ENCODE peak calls at places on chromosomes 11 and 22, in nine cellular contexts. One of them, this sample, is unnamed.

GRCh38 chr11:2095542-2095941 is 43.6 kb downstream of the IGF2 start:
- DNase-seq in stimulated activated CD4-positive, alpha-beta T cell treated with anti-CD3 and anti-CD28 coated beads, Interleukin-2, amount 100 ng/mL, for 48 hours: no peak
- DNase-seq in H9: no peak
- DNase-seq in NCI-H1092: no peak
- DNase-seq in nucleus accumbens: no peak
- DNase-seq in H7: no peak
- DNase-seq in KBM-7: no peak
- DNase-seq in SK-MEL-5: no peak
- DNase-seq in hepatocyte: no peak
- DNase-seq in this sample: peak; percentile 43

GRCh38 chr11:129785383-129786111 is 30.1 kb upstream of the TMEM45B start:
- DNase-seq in stimulated activated CD4-positive, alpha-beta T cell treated with anti-CD3 and anti-CD28 coated beads, Interleukin-2, amount 100 ng/mL, for 48 hours: no peak
- DNase-seq in H9: no peak
- DNase-seq in NCI-H1092: peak; percentile 1
- DNase-seq in nucleus accumbens: no peak
- DNase-seq in H7: peak; percentile 19
- DNase-seq in KBM-7: peak; percentile 64
- DNase-seq in SK-MEL-5: peak; percentile 9
- DNase-seq in hepatocyte: no peak
- DNase-seq in this sample: no peak

GRCh38 chr22:37547249-37547741 is 13.0 kb upstream of the CDC42EP1 start:
- DNase-seq in stimulated activated CD4-positive, alpha-beta T cell treated with anti-CD3 and anti-CD28 coated beads, Interleukin-2, amount 100 ng/mL, for 48 hours: no peak
- DNase-seq in H9: no peak
- DNase-seq in NCI-H1092: no peak
- DNase-seq in nucleus accumbens: no peak
- DNase-seq in H7: no peak
- DNase-seq in KBM-7: no peak
- DNase-seq in SK-MEL-5: no peak
- DNase-seq in hepatocyte: no peak
- DNase-seq in this sample: no peak

GRCh38 chr22:44407404-44408226 is 90.4 kb downstream of the RTL6 start:
- DNase-seq in stimulated activated CD4-positive, alpha-beta T cell treated with anti-CD3 and anti-CD28 coated beads, Interleukin-2, amount 100 ng/mL, for 48 hours: no peak
- DNase-seq in H9: peak; percentile 18
- DNase-seq in NCI-H1092: no peak
- DNase-seq in nucleus accumbens: no peak
- DNase-seq in H7: peak; percentile 30
- DNase-seq in KBM-7: no peak
- DNase-seq in SK-MEL-5: no peak
- DNase-seq in hepatocyte: no peak
- DNase-seq in this sample: peak; percentile 55

GRCh38 chr11:66333896-66334604 is 2.2 kb downstream of the RIN1 start:
- DNase-seq in stimulated activated CD4-positive, alpha-beta T cell treated with anti-CD3 and anti-CD28 coated beads, Interleukin-2, amount 100 ng/mL, for 48 hours: no peak
- DNase-seq in H9: no peak
- DNase-seq in NCI-H1092: no peak
- DNase-seq in nucleus accumbens: no peak
- DNase-seq in H7: peak; percentile 67
- DNase-seq in KBM-7: no peak
- DNase-seq in SK-MEL-5: no peak
- DNase-seq in hepatocyte: no peak
- DNase-seq in this sample: no peak

GRCh38 chr11:134026655-134027343 is 42.1 kb upstream of the JAM3 start:
- DNase-seq in stimulated activated CD4-positive, alpha-beta T cell treated with anti-CD3 and anti-CD28 coated beads, Interleukin-2, amount 100 ng/mL, for 48 hours: no peak
- DNase-seq in H9: peak; percentile 76
- DNase-seq in NCI-H1092: peak; percentile 79
- DNase-seq in nucleus accumbens: peak; percentile 38
- DNase-seq in H7: peak; percentile 85
- DNase-seq in KBM-7: no peak
- DNase-seq in SK-MEL-5: no peak
- DNase-seq in hepatocyte: no peak
- DNase-seq in this sample: no peak

GRCh38 chr22:37905534-37906363 is at the start of gene MICALL1:
- DNase-seq in stimulated activated CD4-positive, alpha-beta T cell treated with anti-CD3 and anti-CD28 coated beads, Interleukin-2, amount 100 ng/mL, for 48 hours: peak; percentile 62
- DNase-seq in H9: peak; percentile 59
- DNase-seq in NCI-H1092: no peak
- DNase-seq in nucleus accumbens: peak; percentile 40
- DNase-seq in H7: peak; percentile 98
- DNase-seq in KBM-7: peak; percentile 68
- DNase-seq in SK-MEL-5: peak; percentile 79
- DNase-seq in hepatocyte: peak; percentile 93
- DNase-seq in this sample: peak; percentile 88

GRCh38 chr11:77729063-77729462 is 91.5 kb downstream of the RSF1 start:
- DNase-seq in stimulated activated CD4-positive, alpha-beta T cell treated with anti-CD3 and anti-CD28 coated beads, Interleukin-2, amount 100 ng/mL, for 48 hours: no peak
- DNase-seq in H9: no peak
- DNase-seq in NCI-H1092: no peak
- DNase-seq in nucleus accumbens: no peak
- DNase-seq in H7: no peak
- DNase-seq in KBM-7: no peak
- DNase-seq in SK-MEL-5: no peak
- DNase-seq in hepatocyte: no peak
- DNase-seq in this sample: no peak

GRCh38 chr11:72851726-72852125 is 37.5 kb downstream of the ATG16L2 start:
- DNase-seq in stimulated activated CD4-positive, alpha-beta T cell treated with anti-CD3 and anti-CD28 coated beads, Interleukin-2, amount 100 ng/mL, for 48 hours: no peak
- DNase-seq in H9: no peak
- DNase-seq in NCI-H1092: no peak
- DNase-seq in nucleus accumbens: no peak
- DNase-seq in H7: no peak
- DNase-seq in KBM-7: no peak
- DNase-seq in SK-MEL-5: no peak
- DNase-seq in hepatocyte: no peak
- DNase-seq in this sample: no peak

GRCh38 chr22:35417606-35418005 is 17.7 kb downstream of the MCM5 start:
- DNase-seq in stimulated activated CD4-positive, alpha-beta T cell treated with anti-CD3 and anti-CD28 coated beads, Interleukin-2, amount 100 ng/mL, for 48 hours: no peak
- DNase-seq in H9: no peak
- DNase-seq in NCI-H1092: no peak
- DNase-seq in nucleus accumbens: no peak
- DNase-seq in H7: no peak
- DNase-seq in KBM-7: no peak
- DNase-seq in SK-MEL-5: no peak
- DNase-seq in hepatocyte: no peak
- DNase-seq in this sample: no peak

GRCh38 chr22:47549741-47550340 is 787.4 kb downstream of the TBC1D22A start:
- DNase-seq in stimulated activated CD4-positive, alpha-beta T cell treated with anti-CD3 and anti-CD28 coated beads, Interleukin-2, amount 100 ng/mL, for 48 hours: no peak
- DNase-seq in H9: no peak
- DNase-seq in NCI-H1092: no peak
- DNase-seq in nucleus accumbens: no peak
- DNase-seq in H7: no peak
- DNase-seq in KBM-7: no peak
- DNase-seq in SK-MEL-5: no peak
- DNase-seq in hepatocyte: no peak
- DNase-seq in this sample: peak; percentile 55

GRCh38 chr11:28835790-28836189 is 727.6 kb downstream of the METTL15 start:
- DNase-seq in stimulated activated CD4-positive, alpha-beta T cell treated with anti-CD3 and anti-CD28 coated beads, Interleukin-2, amount 100 ng/mL, for 48 hours: no peak
- DNase-seq in H9: no peak
- DNase-seq in NCI-H1092: no peak
- DNase-seq in nucleus accumbens: no peak
- DNase-seq in H7: no peak
- DNase-seq in KBM-7: no peak
- DNase-seq in SK-MEL-5: no peak
- DNase-seq in hepatocyte: peak; percentile 16
- DNase-seq in this sample: no peak

GRCh38 chr11:6402061-6402470 is 11.8 kb downstream of the SMPD1 start:
- DNase-seq in stimulated activated CD4-positive, alpha-beta T cell treated with anti-CD3 and anti-CD28 coated beads, Interleukin-2, amount 100 ng/mL, for 48 hours: no peak
- DNase-seq in H9: no peak
- DNase-seq in NCI-H1092: no peak
- DNase-seq in nucleus accumbens: no peak
- DNase-seq in H7: no peak
- DNase-seq in KBM-7: no peak
- DNase-seq in SK-MEL-5: no peak
- DNase-seq in hepatocyte: no peak
- DNase-seq in this sample: no peak

GRCh38 chr11:130964393-130964792 is 48.1 kb upstream of the SNX19 start:
- DNase-seq in stimulated activated CD4-positive, alpha-beta T cell treated with anti-CD3 and anti-CD28 coated beads, Interleukin-2, amount 100 ng/mL, for 48 hours: no peak
- DNase-seq in H9: no peak
- DNase-seq in NCI-H1092: no peak
- DNase-seq in nucleus accumbens: no peak
- DNase-seq in H7: no peak
- DNase-seq in KBM-7: no peak
- DNase-seq in SK-MEL-5: peak; percentile 31
- DNase-seq in hepatocyte: no peak
- DNase-seq in this sample: no peak

GRCh38 chr22:28950567-28951411 is 67.4 kb downstream of the ZNRF3 start:
- DNase-seq in stimulated activated CD4-positive, alpha-beta T cell treated with anti-CD3 and anti-CD28 coated beads, Interleukin-2, amount 100 ng/mL, for 48 hours: no peak
- DNase-seq in H9: no peak
- DNase-seq in NCI-H1092: peak; percentile 76
- DNase-seq in nucleus accumbens: no peak
- DNase-seq in H7: no peak
- DNase-seq in KBM-7: no peak
- DNase-seq in SK-MEL-5: no peak
- DNase-seq in hepatocyte: no peak
- DNase-seq in this sample: no peak

GRCh38 chr11:360326-361280 is 8.7 kb upstream of the B4GALNT4 start:
- DNase-seq in stimulated activated CD4-positive, alpha-beta T cell treated with anti-CD3 and anti-CD28 coated beads, Interleukin-2, amount 100 ng/mL, for 48 hours: no peak
- DNase-seq in H9: peak; percentile 40
- DNase-seq in NCI-H1092: no peak
- DNase-seq in nucleus accumbens: no peak
- DNase-seq in H7: peak; percentile 22
- DNase-seq in KBM-7: no peak
- DNase-seq in SK-MEL-5: no peak
- DNase-seq in hepatocyte: no peak
- DNase-seq in this sample: peak; percentile 59

GRCh38 chr22:48376428-48376827 is 1451.2 kb downstream of the BRD1 start:
- DNase-seq in stimulated activated CD4-positive, alpha-beta T cell treated with anti-CD3 and anti-CD28 coated beads, Interleukin-2, amount 100 ng/mL, for 48 hours: no peak
- DNase-seq in H9: no peak
- DNase-seq in NCI-H1092: no peak
- DNase-seq in nucleus accumbens: no peak
- DNase-seq in H7: peak; percentile 76
- DNase-seq in KBM-7: no peak
- DNase-seq in SK-MEL-5: no peak
- DNase-seq in hepatocyte: no peak
- DNase-seq in this sample: peak; percentile 13

GRCh38 chr11:2290351-2290841 is 11.3 kb downstream of the C11orf21 start:
- DNase-seq in stimulated activated CD4-positive, alpha-beta T cell treated with anti-CD3 and anti-CD28 coated beads, Interleukin-2, amount 100 ng/mL, for 48 hours: no peak
- DNase-seq in H9: peak; percentile 21
- DNase-seq in NCI-H1092: peak; percentile 65
- DNase-seq in nucleus accumbens: no peak
- DNase-seq in H7: peak; percentile 49
- DNase-seq in KBM-7: no peak
- DNase-seq in SK-MEL-5: no peak
- DNase-seq in hepatocyte: no peak
- DNase-seq in this sample: no peak

GRCh38 chr11:1196516-1197391 is 26.1 kb upstream of the MUC5B start:
- DNase-seq in stimulated activated CD4-positive, alpha-beta T cell treated with anti-CD3 and anti-CD28 coated beads, Interleukin-2, amount 100 ng/mL, for 48 hours: no peak
- DNase-seq in H9: peak; percentile 20
- DNase-seq in NCI-H1092: no peak
- DNase-seq in nucleus accumbens: no peak
- DNase-seq in H7: peak; percentile 49
- DNase-seq in KBM-7: no peak
- DNase-seq in SK-MEL-5: no peak
- DNase-seq in hepatocyte: no peak
- DNase-seq in this sample: peak; percentile 53

GRCh38 chr11:43818220-43818619 is 62.4 kb upstream of the ALKBH3 start:
- DNase-seq in stimulated activated CD4-positive, alpha-beta T cell treated with anti-CD3 and anti-CD28 coated beads, Interleukin-2, amount 100 ng/mL, for 48 hours: no peak
- DNase-seq in H9: no peak
- DNase-seq in NCI-H1092: no peak
- DNase-seq in nucleus accumbens: no peak
- DNase-seq in H7: no peak
- DNase-seq in KBM-7: no peak
- DNase-seq in SK-MEL-5: no peak
- DNase-seq in hepatocyte: no peak
- DNase-seq in this sample: no peak

GRCh38 chr11:15106201-15106965 is 8.3 kb upstream of the INSC start:
- DNase-seq in stimulated activated CD4-positive, alpha-beta T cell treated with anti-CD3 and anti-CD28 coated beads, Interleukin-2, amount 100 ng/mL, for 48 hours: no peak
- DNase-seq in H9: no peak
- DNase-seq in NCI-H1092: no peak
- DNase-seq in nucleus accumbens: no peak
- DNase-seq in H7: no peak
- DNase-seq in KBM-7: no peak
- DNase-seq in SK-MEL-5: no peak
- DNase-seq in hepatocyte: peak; percentile 21
- DNase-seq in this sample: no peak

GRCh38 chr11:10438451-10438850 is 16.6 kb upstream of the AMPD3 start:
- DNase-seq in stimulated activated CD4-positive, alpha-beta T cell treated with anti-CD3 and anti-CD28 coated beads, Interleukin-2, amount 100 ng/mL, for 48 hours: no peak
- DNase-seq in H9: no peak
- DNase-seq in NCI-H1092: no peak
- DNase-seq in nucleus accumbens: no peak
- DNase-seq in H7: no peak
- DNase-seq in KBM-7: no peak
- DNase-seq in SK-MEL-5: no peak
- DNase-seq in hepatocyte: no peak
- DNase-seq in this sample: no peak

GRCh38 chr11:99069831-99070444 is 49.2 kb downstream of the CNTN5 start:
- DNase-seq in stimulated activated CD4-positive, alpha-beta T cell treated with anti-CD3 and anti-CD28 coated beads, Interleukin-2, amount 100 ng/mL, for 48 hours: no peak
- DNase-seq in H9: peak; percentile 67
- DNase-seq in NCI-H1092: peak; percentile 15
- DNase-seq in nucleus accumbens: no peak
- DNase-seq in H7: peak; percentile 2
- DNase-seq in KBM-7: peak; percentile 22
- DNase-seq in SK-MEL-5: peak; percentile 48
- DNase-seq in hepatocyte: peak; percentile 49
- DNase-seq in this sample: no peak

GRCh38 chr11:118342503-118343161 is at the start of gene CD3D:
- DNase-seq in stimulated activated CD4-positive, alpha-beta T cell treated with anti-CD3 and anti-CD28 coated beads, Interleukin-2, amount 100 ng/mL, for 48 hours: peak; percentile 51
- DNase-seq in H9: no peak
- DNase-seq in NCI-H1092: no peak
- DNase-seq in nucleus accumbens: no peak
- DNase-seq in H7: no peak
- DNase-seq in KBM-7: peak; percentile 78
- DNase-seq in SK-MEL-5: no peak
- DNase-seq in hepatocyte: no peak
- DNase-seq in this sample: peak; percentile 89

GRCh38 chr11:15101072-15101701 is 13.5 kb upstream of the INSC start:
- DNase-seq in stimulated activated CD4-positive, alpha-beta T cell treated with anti-CD3 and anti-CD28 coated beads, Interleukin-2, amount 100 ng/mL, for 48 hours: peak; percentile 43
- DNase-seq in H9: peak; percentile 65
- DNase-seq in NCI-H1092: peak; percentile 64
- DNase-seq in nucleus accumbens: peak; percentile 8
- DNase-seq in H7: peak; percentile 69
- DNase-seq in KBM-7: peak; percentile 66
- DNase-seq in SK-MEL-5: peak; percentile 72
- DNase-seq in hepatocyte: peak; percentile 83
- DNase-seq in this sample: peak; percentile 78

GRCh38 chr22:39212721-39213376 is 31.9 kb downstream of the PDGFB start:
- DNase-seq in stimulated activated CD4-positive, alpha-beta T cell treated with anti-CD3 and anti-CD28 coated beads, Interleukin-2, amount 100 ng/mL, for 48 hours: no peak
- DNase-seq in H9: peak; percentile 73
- DNase-seq in NCI-H1092: no peak
- DNase-seq in nucleus accumbens: no peak
- DNase-seq in H7: peak; percentile 69
- DNase-seq in KBM-7: no peak
- DNase-seq in SK-MEL-5: no peak
- DNase-seq in hepatocyte: no peak
- DNase-seq in this sample: peak; percentile 22

GRCh38 chr11:10694481-10695239 is 1.1 kb upstream of the IRAG1 start:
- DNase-seq in stimulated activated CD4-positive, alpha-beta T cell treated with anti-CD3 and anti-CD28 coated beads, Interleukin-2, amount 100 ng/mL, for 48 hours: no peak
- DNase-seq in H9: no peak
- DNase-seq in NCI-H1092: no peak
- DNase-seq in nucleus accumbens: no peak
- DNase-seq in H7: no peak
- DNase-seq in KBM-7: no peak
- DNase-seq in SK-MEL-5: no peak
- DNase-seq in hepatocyte: no peak
- DNase-seq in this sample: no peak

GRCh38 chr11:55936300-55936699 is at the start of gene OR5I1:
- DNase-seq in stimulated activated CD4-positive, alpha-beta T cell treated with anti-CD3 and anti-CD28 coated beads, Interleukin-2, amount 100 ng/mL, for 48 hours: no peak
- DNase-seq in H9: no peak
- DNase-seq in NCI-H1092: no peak
- DNase-seq in nucleus accumbens: no peak
- DNase-seq in H7: no peak
- DNase-seq in KBM-7: no peak
- DNase-seq in SK-MEL-5: no peak
- DNase-seq in hepatocyte: no peak
- DNase-seq in this sample: no peak

GRCh38 chr11:12224537-12224893 is 114.1 kb downstream of the MICAL2 start:
- DNase-seq in stimulated activated CD4-positive, alpha-beta T cell treated with anti-CD3 and anti-CD28 coated beads, Interleukin-2, amount 100 ng/mL, for 48 hours: peak; percentile 80
- DNase-seq in H9: no peak
- DNase-seq in NCI-H1092: no peak
- DNase-seq in nucleus accumbens: no peak
- DNase-seq in H7: no peak
- DNase-seq in KBM-7: peak; percentile 87
- DNase-seq in SK-MEL-5: peak; percentile 98
- DNase-seq in hepatocyte: no peak
- DNase-seq in this sample: peak; percentile 94

GRCh38 chr11:3220101-3220500 is 1.5 kb upstream of the MRGPRG start:
- DNase-seq in stimulated activated CD4-positive, alpha-beta T cell treated with anti-CD3 and anti-CD28 coated beads, Interleukin-2, amount 100 ng/mL, for 48 hours: no peak
- DNase-seq in H9: peak; percentile 26
- DNase-seq in NCI-H1092: no peak
- DNase-seq in nucleus accumbens: no peak
- DNase-seq in H7: peak; percentile 47
- DNase-seq in KBM-7: no peak
- DNase-seq in SK-MEL-5: no peak
- DNase-seq in hepatocyte: no peak
- DNase-seq in this sample: no peak

GRCh38 chr11:94635072-94635471 is 67.9 kb downstream of the PIWIL4 start:
- DNase-seq in stimulated activated CD4-positive, alpha-beta T cell treated with anti-CD3 and anti-CD28 coated beads, Interleukin-2, amount 100 ng/mL, for 48 hours: no peak
- DNase-seq in H9: peak; percentile 49
- DNase-seq in NCI-H1092: no peak
- DNase-seq in nucleus accumbens: no peak
- DNase-seq in H7: peak; percentile 28
- DNase-seq in KBM-7: peak; percentile 25
- DNase-seq in SK-MEL-5: no peak
- DNase-seq in hepatocyte: no peak
- DNase-seq in this sample: no peak